ENCODE peak calls at places on chromosomes 4 and X, in nine cellular contexts. H is K562, K is ovary, T is sigmoid colon, Z is A549, Y is stomach, A is H1, F is upper lobe of left lung, W is GM12878. U is an unnamed sample.

GRCh38 chr4:1411436-1412375 is 5.5 kb upstream of the NKX1-1 start:
- DNase-seq in F (no peak), W (no peak), T (peak; percentile 44), K (no peak), A (peak; percentile 49), H (no peak), Z (no peak), Y (peak; percentile 17), U (no peak)

GRCh38 chr4:146814736-146815135 is 130.9 kb downstream of the TTC29 start:
- DNase-seq in T (no peak), A (no peak), Z (no peak), Y (no peak), W (no peak), K (no peak), H (no peak), F (no peak), U (no peak)

GRCh38 chr4:98484031-98484430 is 174.4 kb downstream of the TSPAN5 start:
- DNase-seq in H (no peak), F (no peak), A (no peak), T (no peak), Y (no peak), Z (no peak), W (no peak), K (no peak), U (no peak)

GRCh38 chr4:19329631-19330030 is 922.1 kb upstream of the SLIT2 start:
- DNase-seq in W (no peak), Y (no peak), F (no peak), T (no peak), A (no peak), K (no peak), Z (no peak), H (no peak), U (no peak)

GRCh38 chr4:185672618-185673017 is 137.3 kb upstream of the PDLIM3 start:
- DNase-seq in Y (no peak), H (no peak), Z (no peak), K (no peak), W (no peak), A (no peak), F (no peak), T (no peak), U (no peak)

GRCh38 chrX:12139934-12140611 is 1.8 kb downstream of the FRMPD4 start:
- DNase-seq in Z (no peak), A (no peak), Y (no peak), K (no peak), H (no peak), T (no peak), W (no peak), F (no peak), U (no peak)

GRCh38 chrX:108453841-108454240 is 14.2 kb downstream of the COL4A5 start:
- DNase-seq in Z (no peak), T (no peak), F (no peak), Y (no peak), A (no peak), K (no peak), W (no peak), H (no peak), U (no peak)

GRCh38 chrX:134764202-134764785 is 106.0 kb upstream of the PLAC1 start:
- DNase-seq in Z (peak; percentile 72), K (no peak), T (no peak), F (no peak), Y (no peak), H (peak; percentile 59), W (no peak), A (no peak), U (no peak)

GRCh38 chrX:150162141-150162540 is 201.0 kb upstream of the MAMLD1 start:
- DNase-seq in Y (no peak), F (no peak), K (no peak), Z (peak; percentile 18), T (no peak), H (no peak), A (no peak), W (no peak), U (no peak)

GRCh38 chrX:7412840-7413239 is 264.9 kb upstream of the PUDP start:
- DNase-seq in H (no peak), Z (no peak), K (no peak), T (no peak), Y (no peak), A (no peak), W (no peak), F (no peak), U (no peak)

GRCh38 chr4:108681321-108681809 is 31.0 kb downstream of the OSTC start:
- DNase-seq in W (no peak), F (no peak), A (no peak), Y (no peak), H (no peak), K (no peak), T (no peak), Z (no peak), U (no peak)

GRCh38 chrX:24657671-24658410 is 10.7 kb upstream of the PCYT1B start:
- DNase-seq in F (no peak), W (no peak), A (no peak), Y (no peak), Z (no peak), T (no peak), K (no peak), H (no peak), U (no peak)

GRCh38 chr4:166324321-166324720 is 451.3 kb downstream of the TLL1 start:
- DNase-seq in F (no peak), T (no peak), A (peak; percentile 63), W (no peak), K (no peak), Z (no peak), H (peak; percentile 0), Y (no peak), U (peak; percentile 29)

GRCh38 chrX:46444011-46444410 is 101.2 kb downstream of the ZNF674 start:
- DNase-seq in K (no peak), Z (no peak), Y (no peak), W (no peak), F (no peak), T (no peak), H (peak; percentile 14), A (no peak), U (no peak)

GRCh38 chrX:21798677-21799219 is 40.7 kb upstream of the MBTPS2 start:
- DNase-seq in F (no peak), Z (peak; percentile 9), W (no peak), K (no peak), T (no peak), A (no peak), Y (peak; percentile 26), H (no peak), U (no peak)

GRCh38 chr4:98919996-98920395 is 8.9 kb downstream of the EIF4E start:
- DNase-seq in Y (no peak), K (no peak), A (no peak), T (no peak), F (no peak), Z (no peak), W (no peak), H (no peak), U (no peak)

GRCh38 chr4:126223784-126224407 is 909.1 kb downstream of the FAT4 start:
- DNase-seq in Z (no peak), K (no peak), Y (no peak), A (no peak), H (peak; percentile 13), F (no peak), W (no peak), T (no peak), U (no peak)
- TF ChIP-seq CTCF in Z (peak; percentile 10), K (no peak), Y (peak; percentile 42), A (peak; percentile 51), H (no peak), F (peak; percentile 17), W (no peak), T (peak; percentile 45), U (peak; percentile 22)

GRCh38 chr4:128309585-128309984 is 22.0 kb upstream of the PGRMC2 start:
- DNase-seq in A (no peak), Z (no peak), K (no peak), T (no peak), W (no peak), F (no peak), Y (no peak), H (no peak), U (no peak)

GRCh38 chr4:128310266-128310697 is 22.7 kb upstream of the PGRMC2 start:
- DNase-seq in T (no peak), Y (no peak), K (peak; percentile 21), F (no peak), H (peak; percentile 59), Z (peak; percentile 3), A (peak; percentile 51), W (no peak), U (peak; percentile 40)

GRCh38 chr4:128315756-128316520 is 28.3 kb upstream of the PGRMC2 start:
- DNase-seq in A (no peak), T (no peak), Y (no peak), K (no peak), Z (no peak), H (no peak), F (no peak), W (no peak), U (no peak)

GRCh38 chr4:128308986-128309385 is 21.4 kb upstream of the PGRMC2 start:
- DNase-seq in H (no peak), A (no peak), F (no peak), Y (no peak), W (no peak), Z (no peak), K (no peak), T (no peak), U (no peak)

DNA sequence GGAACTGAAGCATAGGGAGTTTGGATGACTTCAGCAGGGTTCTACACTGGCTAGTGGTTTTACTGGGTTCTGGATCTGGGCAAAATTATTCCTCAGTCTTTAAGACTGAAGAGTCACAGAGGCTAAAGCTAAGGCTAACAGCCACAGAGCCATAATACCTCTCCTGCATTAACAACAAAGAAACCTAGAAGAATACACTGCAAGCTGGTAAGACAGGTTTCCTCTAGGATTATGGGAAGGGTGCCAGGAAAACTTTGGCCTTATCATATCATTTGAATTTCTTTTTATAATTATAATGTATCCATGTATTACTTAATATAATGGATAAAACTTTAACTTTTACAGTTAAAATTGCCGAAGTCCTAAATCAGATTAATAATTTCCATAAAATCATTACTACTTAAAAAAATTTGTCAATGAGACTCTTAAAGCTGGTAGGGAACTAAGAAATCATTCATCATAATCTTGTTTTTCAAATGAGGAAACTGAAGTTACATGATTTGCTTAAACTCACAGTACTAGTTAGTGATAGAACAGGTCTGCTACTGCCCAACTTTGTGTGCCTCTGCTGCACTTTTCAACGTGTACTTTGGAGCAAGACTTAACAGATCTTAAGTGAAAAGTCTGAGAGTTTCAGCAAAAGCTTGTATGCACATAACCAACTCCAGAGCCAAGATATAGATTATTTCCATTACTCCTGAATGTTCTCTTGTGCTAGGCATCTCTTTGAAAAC is 24.2 kb upstream of the PGRMC2 start:
- DNase-seq in A (no peak), T (no peak), Z (no peak), H (no peak), Y (peak; percentile 49), F (no peak), K (no peak), W (no peak), U (peak; percentile 45)
- TF ChIP-seq EP300 in A (no peak), T (no peak), Z (no peak), H (no peak), Y (no peak), F (no peak), K (no peak), W (no peak), U (no peak)

GRCh38 chr4:8204576-8205227 is 5.6 kb downstream of the SH3TC1 start:
- DNase-seq in A (no peak), K (no peak), Y (no peak), Z (no peak), H (no peak), F (peak; percentile 66), W (no peak), T (no peak), U (no peak)
- H3K4me1 ChIP-seq in A (no peaks in the 10 kb centered on the region), K (peaks cover 2% of the 10 kb centered on the region), Y (peaks cover 30% of the 10 kb centered on the region), Z (peaks cover 16% of the 10 kb centered on the region), H (peaks cover 10% of the 10 kb centered on the region), F (peaks cover 19% of the 10 kb centered on the region), W (peaks cover 52% of the 10 kb centered on the region), T (no peaks in the 10 kb centered on the region), U (peaks cover 16% of the 10 kb centered on the region)

GRCh38 chr4:23717528-23718248 is 172.2 kb downstream of the PPARGC1A start:
- DNase-seq in W (no peak), Y (no peak), A (no peak), Z (peak; percentile 37), T (no peak), F (no peak), H (peak; percentile 37), K (no peak), U (peak; percentile 10)
- TF ChIP-seq CTCF in W (peak; percentile 20), Y (no peak), A (peak; percentile 40), Z (peak; percentile 12), T (no peak), F (no peak), H (peak; percentile 18), K (no peak), U (peak; percentile 83)

U was measured in transverse colon.